ENCODE peak calls at places on chromosome 15, in seven cellular contexts. R is T-helper 17 cell, Y is neural crest cell, F is anterior cingulate cortex, M is GM03348, T is GDM1, G is A172. K is an unnamed sample.

GRCh38 chr15:79981861-79982455 is 11.0 kb upstream of the BCL2A1 start:
- DNase-seq in R (no peak), Y (no peak), F (no peak), M (no peak), T (no peak), G (no peak), K (no peak)

GRCh38 chr15:44716983-44717602 is 5.8 kb downstream of the B2M start:
- DNase-seq in R (no peak), Y (no peak), F (no peak), M (no peak), T (no peak), G (no peak), K (no peak)

GRCh38 chr15:32786906-32787305 is 69.1 kb downstream of the GREM1 start:
- DNase-seq in R (no peak), Y (no peak), F (no peak), M (no peak), T (no peak), G (no peak), K (no peak)

GRCh38 chr15:65006876-65007275 is 17.2 kb upstream of the SPG21 start:
- DNase-seq in R (no peak), Y (no peak), F (no peak), M (no peak), T (no peak), G (no peak), K (no peak)

GRCh38 chr15:73240864-73241499 is 127.8 kb downstream of the HCN4 start:
- DNase-seq in R (peak; percentile 72), Y (peak; percentile 77), F (peak; percentile 45), M (peak; percentile 72), T (no peak), G (peak; percentile 45), K (peak; percentile 50)

GRCh38 chr15:62068071-62068786 is 1.5 kb downstream of the C2CD4A start:
- DNase-seq in R (peak; percentile 7), Y (peak; percentile 41), F (peak; percentile 29), M (peak; percentile 44), T (no peak), G (peak; percentile 30), K (peak; percentile 66)

GRCh38 chr15:44712108-44713005 is 1.0 kb downstream of the B2M start:
- DNase-seq in R (peak; percentile 40), Y (no peak), F (peak; percentile 50), M (peak; percentile 62), T (peak; percentile 72), G (peak; percentile 78), K (peak; percentile 89)

GRCh38 chr15:31328425-31328998 is 1.9 kb downstream of the KLF13 start:
- DNase-seq in R (peak; percentile 63), Y (no peak), F (no peak), M (no peak), T (no peak), G (no peak), K (no peak)

GRCh38 chr15:32641517-32642059 is at the start of gene SCG5:
- DNase-seq in R (no peak), Y (peak; percentile 44), F (peak; percentile 66), M (no peak), T (no peak), G (no peak), K (peak; percentile 40)

GRCh38 chr15:25181290-25182097 is 226.7 kb downstream of the SNRPN start:
- DNase-seq in R (no peak), Y (no peak), F (no peak), M (no peak), T (no peak), G (no peak), K (no peak)

GRCh38 chr15:84647726-84648125 is 6.4 kb downstream of the WDR73 start:
- DNase-seq in R (no peak), Y (no peak), F (no peak), M (no peak), T (no peak), G (no peak), K (no peak)

GRCh38 chr15:101172421-101173097 is 79.3 kb downstream of the CHSY1 start:
- DNase-seq in R (no peak), Y (no peak), F (no peak), M (no peak), T (no peak), G (no peak), K (no peak)

GRCh38 chr15:64503197-64503596 is 42.8 kb downstream of the ZNF609 start:
- DNase-seq in R (no peak), Y (no peak), F (no peak), M (peak; percentile 51), T (no peak), G (no peak), K (peak; percentile 6)

K was measured in Daoy.